ENCODE peak calls at places on chromosome 3, in six cellular contexts. One of them, this sample, is unnamed.

GRCh38 chr3:64417816-64418215 is 192.6 kb upstream of the PRICKLE2 start:
- DNase-seq in H1: no peak
- DNase-seq in SK-N-SH: no peak
- DNase-seq in GM12878: peak
- DNase-seq in HepG2: no peak
- DNase-seq in K562: no peak
- DNase-seq in this sample: no peak

GRCh38 chr3:60594025-60594424 is 657.2 kb downstream of the FHIT start:
- DNase-seq in GM12878: no peak
- DNase-seq in H1: no peak
- DNase-seq in SK-N-SH: no peak
- DNase-seq in K562: no peak
- DNase-seq in HepG2: no peak
- DNase-seq in this sample: peak

GRCh38 chr3:194323785-194324735 is 27.1 kb downstream of the CPN2 start:
- DNase-seq in K562: peak
- DNase-seq in SK-N-SH: peak
- DNase-seq in H1: no peak
- DNase-seq in GM12878: no peak
- DNase-seq in HepG2: peak
- DNase-seq in this sample: no peak

GRCh38 chr3:40645883-40646282 is 121.1 kb downstream of the ZNF621 start:
- DNase-seq in K562: no peak
- DNase-seq in GM12878: no peak
- DNase-seq in HepG2: no peak
- DNase-seq in SK-N-SH: no peak
- DNase-seq in H1: no peak
- DNase-seq in this sample: no peak

GRCh38 chr3:77370413-77370812 is 330.5 kb downstream of the ROBO2 start:
- DNase-seq in HepG2: no peak
- DNase-seq in GM12878: no peak
- DNase-seq in K562: no peak
- DNase-seq in SK-N-SH: no peak
- DNase-seq in H1: no peak
- DNase-seq in this sample: no peak

GRCh38 chr3:53485675-53486365 is 8.6 kb upstream of the CACNA1D start:
- DNase-seq in K562: no peak
- DNase-seq in HepG2: no peak
- DNase-seq in SK-N-SH: no peak
- DNase-seq in H1: no peak
- DNase-seq in GM12878: no peak
- DNase-seq in this sample: no peak

GRCh38 chr3:47664519-47664918 is 85.9 kb upstream of the CSPG5 start:
- DNase-seq in HepG2: peak
- DNase-seq in K562: no peak
- DNase-seq in GM12878: no peak
- DNase-seq in SK-N-SH: peak
- DNase-seq in H1: no peak
- DNase-seq in this sample: peak

GRCh38 chr3:124386006-124386405 is 344.2 kb upstream of the UMPS start:
- DNase-seq in K562: no peak
- DNase-seq in GM12878: no peak
- DNase-seq in HepG2: no peak
- DNase-seq in SK-N-SH: no peak
- DNase-seq in H1: no peak
- DNase-seq in this sample: no peak

GRCh38 chr3:108103971-108104797 is 13.4 kb upstream of the CD47 start:
- DNase-seq in K562: peak
- DNase-seq in GM12878: no peak
- DNase-seq in SK-N-SH: no peak
- DNase-seq in HepG2: no peak
- DNase-seq in H1: no peak
- DNase-seq in this sample: no peak

GRCh38 chr3:136685882-136686281 is 66.3 kb downstream of the STAG1 start:
- DNase-seq in GM12878: no peak
- DNase-seq in SK-N-SH: no peak
- DNase-seq in K562: no peak
- DNase-seq in HepG2: no peak
- DNase-seq in H1: no peak
- DNase-seq in this sample: no peak

GRCh38 chr3:129618901-129619671 is 12.6 kb upstream of the PLXND1 start:
- DNase-seq in GM12878: no peak
- DNase-seq in K562: no peak
- DNase-seq in H1: no peak
- DNase-seq in HepG2: no peak
- DNase-seq in SK-N-SH: no peak
- DNase-seq in this sample: no peak

GRCh38 chr3:104988491-104988890 is 378.2 kb upstream of the ALCAM start:
- DNase-seq in GM12878: no peak
- DNase-seq in HepG2: no peak
- DNase-seq in SK-N-SH: no peak
- DNase-seq in H1: no peak
- DNase-seq in K562: no peak
- DNase-seq in this sample: no peak

GRCh38 chr3:87958289-87958688 is 100.5 kb downstream of the CGGBP1 start:
- DNase-seq in SK-N-SH: no peak
- DNase-seq in HepG2: no peak
- DNase-seq in K562: no peak
- DNase-seq in H1: no peak
- DNase-seq in GM12878: no peak
- DNase-seq in this sample: no peak

GRCh38 chr3:125280966-125281365 is 68.4 kb upstream of the SLC12A8 start:
- DNase-seq in SK-N-SH: no peak
- DNase-seq in HepG2: peak
- DNase-seq in H1: no peak
- DNase-seq in K562: no peak
- DNase-seq in GM12878: no peak
- DNase-seq in this sample: no peak

GRCh38 chr3:173652093-173652492 is 254.5 kb downstream of the NLGN1 start:
- DNase-seq in SK-N-SH: no peak
- DNase-seq in GM12878: no peak
- DNase-seq in HepG2: no peak
- DNase-seq in K562: no peak
- DNase-seq in H1: no peak
- DNase-seq in this sample: no peak

GRCh38 chr3:61564405-61565059 is 3.2 kb downstream of the PTPRG start:
- DNase-seq in H1: no peak
- DNase-seq in GM12878: no peak
- DNase-seq in HepG2: no peak
- DNase-seq in SK-N-SH: peak
- DNase-seq in K562: peak
- DNase-seq in this sample: no peak

GRCh38 chr3:29456901-29457300 is 176.0 kb downstream of the RBMS3 start:
- DNase-seq in GM12878: no peak
- DNase-seq in HepG2: no peak
- DNase-seq in H1: no peak
- DNase-seq in K562: no peak
- DNase-seq in SK-N-SH: no peak
- DNase-seq in this sample: no peak

GRCh38 chr3:158456114-158456513 is 114.9 kb upstream of the MLF1 start:
- DNase-seq in K562: no peak
- DNase-seq in HepG2: no peak
- DNase-seq in GM12878: no peak
- DNase-seq in SK-N-SH: no peak
- DNase-seq in H1: no peak
- DNase-seq in this sample: no peak

GRCh38 chr3:78660958-78661357 is 1106.8 kb downstream of the ROBO1 start:
- DNase-seq in SK-N-SH: no peak
- DNase-seq in HepG2: no peak
- DNase-seq in H1: no peak
- DNase-seq in K562: no peak
- DNase-seq in GM12878: no peak
- DNase-seq in this sample: no peak

GRCh38 chr3:29281265-29282228 is 676 bp downstream of the RBMS3 start:
- DNase-seq in HepG2: no peak
- DNase-seq in GM12878: peak
- DNase-seq in H1: no peak
- DNase-seq in K562: no peak
- DNase-seq in SK-N-SH: peak
- DNase-seq in this sample: no peak

DNA sequence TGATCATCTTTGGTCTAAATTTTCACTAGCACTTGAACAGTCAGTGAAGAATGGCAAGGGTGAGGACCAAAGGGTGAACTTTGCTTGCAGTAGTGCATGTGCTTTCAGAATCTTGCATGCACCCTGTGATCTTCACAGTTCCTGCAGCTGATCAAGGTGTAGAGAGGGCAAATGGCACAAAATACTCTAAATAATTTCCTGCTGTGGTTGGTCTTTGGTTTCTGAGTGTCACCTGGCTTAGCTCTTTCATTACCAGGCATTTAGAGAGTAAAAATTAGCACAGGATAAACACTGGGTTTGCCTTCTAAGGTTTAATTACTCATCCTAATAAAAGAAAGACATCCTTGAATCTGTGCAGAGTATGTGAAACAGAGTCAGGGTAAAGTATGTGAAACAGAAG is 11.4 kb downstream of the TIPARP start:
- DNase-seq in H1: no peak
- DNase-seq in SK-N-SH: no peak
- DNase-seq in GM12878: no peak
- DNase-seq in K562: no peak
- DNase-seq in HepG2: no peak
- DNase-seq in this sample: no peak
- H3K27ac ChIP-seq in H1: no peak
- H3K27ac ChIP-seq in SK-N-SH: no peak
- H3K27ac ChIP-seq in GM12878: peak
- H3K27ac ChIP-seq in K562: no peak
- H3K27ac ChIP-seq in HepG2: no peak
- H3K27ac ChIP-seq in this sample: no peak

DNA sequence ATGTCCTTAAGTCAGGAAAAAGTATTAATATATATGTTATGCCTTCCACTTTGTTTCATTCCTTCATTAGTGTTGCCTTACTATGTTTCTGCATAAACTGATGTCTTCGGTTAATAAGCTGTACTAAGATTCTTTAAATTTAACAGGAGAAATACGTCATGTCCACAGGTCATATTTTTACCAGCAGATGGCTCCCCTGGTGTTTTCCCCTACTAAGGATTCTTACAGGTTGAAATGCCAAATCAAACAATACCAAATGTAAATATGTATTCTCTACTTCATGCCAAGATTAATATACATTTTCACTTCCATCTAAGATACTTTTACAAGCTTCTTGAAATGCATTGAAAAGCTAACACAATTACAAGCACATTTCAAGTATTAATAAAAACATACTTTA is 1602.1 kb downstream of the SI start:
- DNase-seq in GM12878: no peak
- DNase-seq in HepG2: no peak
- DNase-seq in K562: no peak
- DNase-seq in H1: no peak
- DNase-seq in SK-N-SH: no peak
- DNase-seq in this sample: no peak
- TF ChIP-seq CTCF in GM12878: no peak
- TF ChIP-seq CTCF in HepG2: no peak
- TF ChIP-seq CTCF in K562: no peak
- TF ChIP-seq CTCF in H1: no peak
- TF ChIP-seq CTCF in SK-N-SH: no peak
- TF ChIP-seq CTCF in this sample: no peak

GRCh38 chr3:159765025-159765859 is 223.4 kb upstream of the IL12A start:
- DNase-seq in HepG2: no peak
- DNase-seq in H1: peak
- DNase-seq in GM12878: no peak
- DNase-seq in SK-N-SH: peak
- DNase-seq in K562: no peak
- DNase-seq in this sample: no peak

GRCh38 chr3:159764211-159765024 is 224.2 kb upstream of the IL12A start:
- DNase-seq in SK-N-SH: peak
- DNase-seq in K562: no peak
- DNase-seq in HepG2: no peak
- DNase-seq in H1: no peak
- DNase-seq in GM12878: no peak
- DNase-seq in this sample: no peak

GRCh38 chr3:159762238-159762637 is 226.4 kb upstream of the IL12A start:
- DNase-seq in SK-N-SH: no peak
- DNase-seq in K562: no peak
- DNase-seq in HepG2: no peak
- DNase-seq in H1: no peak
- DNase-seq in GM12878: no peak
- DNase-seq in this sample: no peak

GRCh38 chr3:159762981-159763465 is 225.6 kb upstream of the IL12A start:
- DNase-seq in HepG2: no peak
- DNase-seq in K562: no peak
- DNase-seq in SK-N-SH: peak
- DNase-seq in H1: no peak
- DNase-seq in GM12878: no peak
- DNase-seq in this sample: peak

DNA sequence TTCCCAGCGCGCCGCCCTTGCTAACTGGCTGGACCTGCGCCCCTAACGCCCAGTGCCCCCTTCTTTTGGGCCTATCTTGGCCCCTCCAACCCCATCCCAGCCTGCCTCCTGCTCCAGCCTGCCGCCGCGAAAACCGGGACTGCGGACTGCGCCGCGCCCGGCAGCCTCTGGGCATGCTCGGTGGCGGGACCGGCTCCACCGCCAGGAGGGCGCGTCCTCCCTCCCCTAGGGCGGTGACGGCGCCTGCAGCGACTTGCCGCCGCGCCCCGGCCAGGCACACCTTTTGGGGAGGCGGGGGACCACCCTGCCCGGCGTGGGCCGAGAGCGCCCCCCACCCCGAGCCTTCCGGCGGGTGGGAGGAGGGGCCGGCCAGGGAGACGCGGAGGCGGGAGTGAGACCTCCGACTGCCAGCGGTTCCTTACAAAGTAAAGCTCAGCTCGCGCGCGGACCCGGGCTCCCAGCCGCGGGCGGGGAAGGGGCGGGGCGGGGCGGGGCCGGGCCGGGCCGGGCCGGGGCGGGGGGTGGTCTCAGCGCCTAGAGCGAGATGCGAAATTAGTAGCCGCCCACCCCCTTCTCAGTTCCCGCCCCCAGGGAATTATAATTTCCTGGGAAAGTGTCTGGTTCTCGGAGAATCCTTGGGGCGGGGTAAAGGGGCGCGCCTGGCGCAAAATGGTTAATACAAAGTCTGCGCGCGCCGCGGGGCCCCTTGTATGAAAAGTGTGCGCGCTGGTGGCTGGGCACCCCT is 225.0 kb upstream of the IL12A start:
- DNase-seq in GM12878: no peak
- DNase-seq in K562: peak
- DNase-seq in HepG2: no peak
- DNase-seq in SK-N-SH: peak
- DNase-seq in H1: peak
- DNase-seq in this sample: no peak
- TF ChIP-seq GABPA in GM12878: no peak
- TF ChIP-seq GABPA in K562: no peak
- TF ChIP-seq GABPA in HepG2: no peak
- TF ChIP-seq GABPA in SK-N-SH: no peak
- TF ChIP-seq GABPA in H1: peak
- TF ChIP-seq GABPA in this sample: no peak

DNA sequence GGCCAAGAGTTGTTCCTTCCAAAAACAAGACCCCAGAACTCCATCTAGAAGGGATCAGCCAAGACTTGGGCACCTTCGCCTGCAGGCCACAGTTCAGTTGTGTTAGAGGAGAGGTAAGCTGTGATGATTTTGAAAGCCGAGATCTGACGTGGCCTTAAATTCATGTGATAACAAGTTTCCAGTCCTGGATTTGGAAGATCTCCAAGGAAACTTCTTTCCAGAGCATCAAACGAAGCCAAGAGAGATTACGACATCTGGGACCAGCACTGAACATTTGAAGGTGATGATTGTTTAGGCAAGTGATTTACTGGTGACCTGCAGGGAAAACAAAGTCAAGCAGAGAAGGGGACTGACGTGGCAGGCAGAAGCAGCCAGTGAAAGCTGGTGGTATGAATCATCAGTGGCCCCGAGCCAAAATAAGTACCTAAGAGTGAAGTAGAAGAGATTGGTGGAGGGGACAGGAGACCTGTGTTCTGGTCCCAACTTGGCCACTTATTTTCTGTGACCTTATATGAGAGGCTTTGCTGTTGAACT is 339.0 kb upstream of the PROK2 start:
- DNase-seq in GM12878: peak
- DNase-seq in K562: no peak
- DNase-seq in H1: no peak
- DNase-seq in HepG2: peak
- DNase-seq in SK-N-SH: no peak
- DNase-seq in this sample: no peak
- H3K27ac ChIP-seq in GM12878: no peak
- H3K27ac ChIP-seq in K562: no peak
- H3K27ac ChIP-seq in H1: no peak
- H3K27ac ChIP-seq in HepG2: no peak
- H3K27ac ChIP-seq in SK-N-SH: no peak
- H3K27ac ChIP-seq in this sample: no peak

This sample was measured in HL-60.